ENCODE peak calls at places on chromosomes 7 and 10, in nine cellular contexts. M, H, V, O, Y, L, N, A and T are unnamed samples.

GRCh38 chr7:36115448-36116321 is 37.4 kb upstream of the EEPD1 start:
- DNase-seq in M (peak), H (peak), V (peak), O (peak), Y (peak), L (no peak), N (peak), A (peak), T (peak)

GRCh38 chr7:128425851-128426250 is 16.1 kb upstream of the IMPDH1 start:
- DNase-seq in M (peak), H (peak), V (peak), O (peak), Y (peak), L (no peak), N (peak), A (peak), T (peak)

GRCh38 chr7:157792954-157793353 is 456.1 kb downstream of the DNAJB6 start:
- DNase-seq in M (no peak), H (no peak), V (no peak), O (peak), Y (no peak), L (no peak), N (no peak), A (no peak), T (no peak)

GRCh38 chr7:101947899-101948298 is 130.5 kb downstream of the CUX1 start:
- DNase-seq in M (peak), H (no peak), V (peak), O (no peak), Y (peak), L (no peak), N (no peak), A (no peak), T (no peak)

GRCh38 chr10:70587045-70587658 is 15.4 kb downstream of the PRF1 start:
- DNase-seq in M (no peak), H (no peak), V (no peak), O (no peak), Y (no peak), L (no peak), N (no peak), A (no peak), T (no peak)

GRCh38 chr7:144834516-144835165 is 1.2 kb downstream of the TPK1 start:
- DNase-seq in M (peak), H (peak), V (peak), O (peak), Y (no peak), L (peak), N (peak), A (no peak), T (peak)

GRCh38 chr10:130042386-130042785 is 68.2 kb downstream of the C10orf143 start:
- DNase-seq in M (no peak), H (no peak), V (no peak), O (no peak), Y (no peak), L (no peak), N (no peak), A (no peak), T (no peak)

GRCh38 chr10:99609186-99609585 is 11.1 kb downstream of the SLC25A28 start:
- DNase-seq in M (no peak), H (no peak), V (no peak), O (no peak), Y (no peak), L (no peak), N (no peak), A (no peak), T (no peak)

GRCh38 chr7:144390481-144390880 is 13.0 kb downstream of the NOBOX start:
- DNase-seq in M (no peak), H (no peak), V (no peak), O (no peak), Y (no peak), L (no peak), N (no peak), A (no peak), T (no peak)

GRCh38 chr10:72855790-72856189 is 37.7 kb upstream of the OIT3 start:
- DNase-seq in M (no peak), H (no peak), V (no peak), O (no peak), Y (no peak), L (no peak), N (no peak), A (no peak), T (no peak)

GRCh38 chr7:1364906-1365570 is 94.2 kb downstream of the MICALL2 start:
- DNase-seq in M (no peak), H (no peak), V (no peak), O (no peak), Y (no peak), L (no peak), N (no peak), A (no peak), T (no peak)

GRCh38 chr10:101216631-101217425 is 12.4 kb downstream of the LBX1 start:
- DNase-seq in M (no peak), H (no peak), V (no peak), O (no peak), Y (no peak), L (no peak), N (no peak), A (no peak), T (no peak)

GRCh38 chr7:158805937-158806336 is 23.4 kb downstream of the ESYT2 start:
- DNase-seq in M (no peak), H (no peak), V (no peak), O (peak), Y (no peak), L (no peak), N (no peak), A (no peak), T (no peak)

GRCh38 chr7:38518516-38518915 is 112.7 kb downstream of the AMPH start:
- DNase-seq in M (no peak), H (no peak), V (no peak), O (no peak), Y (no peak), L (no peak), N (no peak), A (no peak), T (peak)

GRCh38 chr7:116505278-116505677 is 5.7 kb downstream of the CAV2 start:
- DNase-seq in M (no peak), H (no peak), V (no peak), O (no peak), Y (no peak), L (no peak), N (no peak), A (no peak), T (no peak)

GRCh38 chr10:31677198-31678138 is 251.2 kb downstream of the ARHGAP12 start:
- DNase-seq in M (no peak), H (no peak), V (no peak), O (no peak), Y (no peak), L (no peak), N (no peak), A (peak), T (no peak)

GRCh38 chr7:103394566-103394965 is 47.1 kb downstream of the PSMC2 start:
- DNase-seq in M (no peak), H (no peak), V (no peak), O (no peak), Y (no peak), L (no peak), N (no peak), A (no peak), T (no peak)

GRCh38 chr7:3282457-3282856 is 18.6 kb upstream of the SDK1 start:
- DNase-seq in M (peak), H (peak), V (no peak), O (no peak), Y (no peak), L (no peak), N (peak), A (no peak), T (peak)

GRCh38 chr10:46547881-46548780 is 8.3 kb downstream of the GPRIN2 start:
- DNase-seq in M (no peak), H (peak), V (no peak), O (no peak), Y (peak), L (no peak), N (no peak), A (no peak), T (no peak)

GRCh38 chr10:92799591-92799990 is 48.7 kb upstream of the EXOC6 start:
- DNase-seq in M (peak), H (no peak), V (no peak), O (peak), Y (no peak), L (no peak), N (no peak), A (no peak), T (no peak)

GRCh38 chr10:88463811-88464210 is 119.3 kb downstream of the RNLS start:
- DNase-seq in M (no peak), H (no peak), V (no peak), O (no peak), Y (no peak), L (no peak), N (no peak), A (no peak), T (no peak)

GRCh38 chr10:12372846-12373245 is 23.5 kb downstream of the CAMK1D start:
- DNase-seq in M (no peak), H (no peak), V (no peak), O (no peak), Y (no peak), L (no peak), N (no peak), A (no peak), T (no peak)

DNA sequence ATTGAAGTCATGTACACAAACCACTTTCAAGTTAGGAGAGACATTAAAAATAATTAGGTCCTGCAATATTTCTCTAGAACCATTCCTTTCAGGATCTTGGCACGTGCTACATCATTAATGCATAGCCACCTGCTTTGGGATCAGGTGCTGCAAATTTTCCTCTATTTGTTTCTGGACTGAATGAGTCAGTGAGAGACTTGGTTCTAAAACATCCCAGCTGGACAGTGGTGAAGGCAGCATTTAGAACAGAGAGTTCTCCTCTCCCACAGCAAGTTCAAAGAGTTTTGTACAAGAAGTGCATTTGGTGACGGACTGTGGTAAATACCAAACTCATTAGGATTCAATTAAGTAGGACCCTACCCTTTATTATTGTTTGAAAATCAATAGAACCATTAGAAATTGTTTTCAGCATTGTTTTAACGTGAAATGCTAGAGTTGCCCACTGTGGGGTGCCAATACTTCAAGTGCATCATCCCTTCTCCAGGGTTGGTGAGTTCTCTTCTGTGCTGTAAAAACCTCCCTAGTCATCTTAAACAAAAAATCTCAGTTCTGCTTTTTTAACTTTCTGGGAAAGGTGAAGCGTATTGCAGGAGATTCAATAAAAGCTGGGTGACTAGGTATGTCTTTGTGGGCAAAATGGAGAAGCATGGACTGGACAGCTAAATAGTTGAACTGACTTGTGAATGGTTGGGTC is 698.9 kb downstream of the SUGCT start:
- DNase-seq in M (peak), H (no peak), V (no peak), O (no peak), Y (no peak), L (no peak), N (no peak), A (peak), T (no peak)
- TF ChIP-seq CTCF in M (peak), H (no peak), V (peak), O (no peak), Y (no peak), L (peak), N (no peak), A (peak), T (peak)

GRCh38 chr7:131071786-131072504 is 255.7 kb upstream of the MKLN1 start:
- DNase-seq in M (peak), H (no peak), V (no peak), O (peak), Y (peak), L (no peak), N (peak), A (peak), T (no peak)
- TF ChIP-seq CTCF in M (peak), H (no peak), V (peak), O (no peak), Y (no peak), L (peak), N (peak), A (peak), T (no peak)

GRCh38 chr7:122887198-122887597 is 938 bp upstream of the CADPS2 start:
- DNase-seq in M (peak), H (peak), V (peak), O (no peak), Y (peak), L (no peak), N (peak), A (peak), T (peak)
- TF ChIP-seq CTCF in M (peak), H (no peak), V (peak), O (no peak), Y (no peak), L (no peak), N (no peak), A (peak), T (peak)

GRCh38 chr10:62492012-62492869 is 118.1 kb downstream of the ZNF365 start:
- DNase-seq in M (peak), H (no peak), V (peak), O (peak), Y (no peak), L (peak), N (no peak), A (peak), T (no peak)
- TF ChIP-seq CTCF in M (peak), H (peak), V (peak), O (peak), Y (peak), L (peak), N (no peak), A (peak), T (peak)

DNA sequence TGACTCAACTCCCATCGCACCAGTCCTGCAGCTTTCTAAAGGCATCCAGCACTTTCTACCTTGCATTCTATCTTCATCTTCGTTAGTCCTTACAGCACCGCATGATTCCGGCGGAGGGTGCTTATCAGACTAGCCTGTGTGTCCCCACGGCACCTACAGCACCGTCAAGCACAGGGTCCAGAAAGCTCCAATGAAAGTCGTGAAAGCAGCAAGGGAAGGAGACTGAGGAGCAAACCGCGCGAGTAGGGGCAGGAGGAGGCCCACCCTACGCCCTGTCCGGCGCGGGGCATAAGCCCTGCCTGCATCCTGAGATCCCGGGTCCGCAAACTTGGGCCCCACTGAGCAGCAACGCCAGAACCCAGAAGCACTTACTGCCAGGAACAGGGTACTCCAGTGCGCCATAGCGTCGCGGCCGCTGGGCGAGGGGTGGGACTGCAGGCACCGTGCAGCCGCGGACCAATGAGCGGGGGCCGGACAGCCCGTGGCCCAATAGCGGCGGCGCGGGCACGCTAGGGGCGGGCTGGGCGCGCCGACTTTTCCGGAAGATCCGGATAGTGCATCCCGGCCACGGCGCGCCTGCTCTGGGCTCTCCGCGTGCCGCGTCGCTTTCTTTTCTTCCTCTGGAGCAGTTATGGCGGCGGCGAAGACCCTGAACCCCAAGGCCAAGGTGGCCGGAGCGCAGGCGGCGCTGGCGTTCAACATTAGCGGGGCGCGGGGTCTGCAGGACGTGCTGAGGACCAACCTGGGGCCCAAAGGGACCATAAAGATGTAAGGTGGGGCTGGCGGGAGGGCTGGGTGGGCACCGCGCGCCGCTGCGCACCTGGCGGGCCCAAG is 122.1 kb upstream of the VKORC1L1 start:
- DNase-seq in M (peak), H (peak), V (peak), O (peak), Y (peak), L (peak), N (peak), A (peak), T (peak)
- TF ChIP-seq CTCF in M (no peak), H (no peak), V (no peak), O (no peak), Y (peak), L (no peak), N (no peak), A (no peak), T (no peak)

GRCh38 chr7:134558370-134558769 is 9.5 kb downstream of the AKR1B15 start:
- DNase-seq in M (no peak), H (no peak), V (no peak), O (no peak), Y (no peak), L (no peak), N (no peak), A (no peak), T (no peak)

GRCh38 chr7:134552105-134552504 is 3.2 kb downstream of the AKR1B15 start:
- DNase-seq in M (peak), H (peak), V (peak), O (peak), Y (peak), L (no peak), N (no peak), A (no peak), T (no peak)

GRCh38 chr7:134557391-134557790 is 8.5 kb downstream of the AKR1B15 start:
- DNase-seq in M (no peak), H (no peak), V (no peak), O (no peak), Y (no peak), L (no peak), N (no peak), A (no peak), T (no peak)

GRCh38 chr7:134554417-134554966 is 5.6 kb downstream of the AKR1B15 start:
- DNase-seq in M (no peak), H (peak), V (no peak), O (no peak), Y (peak), L (no peak), N (no peak), A (no peak), T (no peak)

GRCh38 chr7:134553976-134554375 is 5.1 kb downstream of the AKR1B15 start:
- DNase-seq in M (peak), H (no peak), V (peak), O (peak), Y (peak), L (no peak), N (no peak), A (no peak), T (peak)
- TF ChIP-seq CTCF in M (peak), H (no peak), V (peak), O (peak), Y (peak), L (no peak), N (no peak), A (peak), T (no peak)

GRCh38 chr7:127404282-127405049 is 12.0 kb upstream of the ZNF800 start:
- DNase-seq in M (no peak), H (no peak), V (no peak), O (no peak), Y (no peak), L (no peak), N (no peak), A (no peak), T (no peak)

GRCh38 chr7:127415060-127415742 is 22.7 kb upstream of the ZNF800 start:
- DNase-seq in M (no peak), H (no peak), V (no peak), O (no peak), Y (no peak), L (no peak), N (no peak), A (no peak), T (no peak)

GRCh38 chr7:127413326-127413725 is 20.8 kb upstream of the ZNF800 start:
- DNase-seq in M (no peak), H (no peak), V (no peak), O (no peak), Y (no peak), L (no peak), N (no peak), A (no peak), T (no peak)

GRCh38 chr7:127413962-127414361 is 21.5 kb upstream of the ZNF800 start:
- DNase-seq in M (no peak), H (no peak), V (no peak), O (peak), Y (no peak), L (no peak), N (no peak), A (no peak), T (no peak)

DNA sequence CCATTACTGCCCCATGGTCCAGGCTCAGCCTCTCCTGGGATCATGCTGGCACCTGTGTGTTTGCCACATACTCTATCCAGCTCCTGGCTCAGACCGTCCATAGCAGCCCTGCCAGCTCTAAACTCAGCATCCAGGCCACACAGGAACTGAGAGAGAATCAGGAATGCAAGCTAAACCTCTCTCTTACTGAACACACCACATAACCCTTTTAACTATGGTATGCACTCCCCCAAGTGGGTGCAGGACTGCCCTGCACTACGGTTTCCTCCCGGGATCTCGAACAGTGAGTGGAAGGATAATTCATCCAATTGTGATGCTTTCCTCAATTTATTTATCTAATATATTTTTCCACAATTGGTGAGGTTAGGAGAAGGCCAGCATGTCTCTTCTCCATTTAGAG is 17.1 kb upstream of the ZNF800 start:
- DNase-seq in M (peak), H (no peak), V (no peak), O (no peak), Y (no peak), L (no peak), N (no peak), A (no peak), T (no peak)
- TF ChIP-seq CTCF in M (peak), H (no peak), V (no peak), O (no peak), Y (no peak), L (no peak), N (no peak), A (no peak), T (no peak)

GRCh38 chr7:97872025-97872669 is at the start of gene ASNS:
- DNase-seq in M (peak), H (peak), V (peak), O (peak), Y (peak), L (peak), N (peak), A (peak), T (peak)
- TF ChIP-seq CTCF in M (no peak), H (no peak), V (no peak), O (no peak), Y (no peak), L (no peak), N (no peak), A (no peak), T (no peak)